ENCODE peak calls at places on chromosome 17, in four cellular contexts. One of them, this sample, is unnamed. For H3K27me3, the result is how much of the 10 kb centered on the place peaks cover.

GRCh38 chr17:39736319-39737165 is 1.2 kb upstream of the GRB7 start:
- DNase-seq in heart left ventricle: no peak
- DNase-seq in AG04450: no peak
- DNase-seq in fibroblast of lung: no peak
- DNase-seq in this sample: no peak

GRCh38 chr17:79468183-79468944 is 142.5 kb downstream of the RBFOX3 start:
- DNase-seq in heart left ventricle: no peak
- DNase-seq in AG04450: no peak
- DNase-seq in fibroblast of lung: no peak
- DNase-seq in this sample: no peak

GRCh38 chr17:47611372-47612350 is 38.1 kb upstream of the KPNB1 start:
- DNase-seq in heart left ventricle: no peak
- DNase-seq in AG04450: no peak
- DNase-seq in fibroblast of lung: peak
- DNase-seq in this sample: no peak

GRCh38 chr17:79192503-79193500 is 118.2 kb downstream of the ENGASE start:
- DNase-seq in heart left ventricle: no peak
- DNase-seq in AG04450: no peak
- DNase-seq in fibroblast of lung: peak
- DNase-seq in this sample: peak

GRCh38 chr17:82384730-82385429 is 13.3 kb downstream of the UTS2R start:
- DNase-seq in heart left ventricle: peak
- DNase-seq in AG04450: no peak
- DNase-seq in fibroblast of lung: peak
- DNase-seq in this sample: peak

GRCh38 chr17:13036776-13037175 is 18.9 kb upstream of the ELAC2 start:
- DNase-seq in heart left ventricle: no peak
- DNase-seq in AG04450: no peak
- DNase-seq in fibroblast of lung: no peak
- DNase-seq in this sample: no peak

GRCh38 chr17:65079489-65079900 is 23.0 kb upstream of the GNA13 start:
- DNase-seq in heart left ventricle: no peak
- DNase-seq in AG04450: no peak
- DNase-seq in fibroblast of lung: no peak
- DNase-seq in this sample: peak

GRCh38 chr17:50721194-50722010 is 2.0 kb downstream of the LUC7L3 start:
- DNase-seq in heart left ventricle: no peak
- DNase-seq in AG04450: no peak
- DNase-seq in fibroblast of lung: no peak
- DNase-seq in this sample: no peak

GRCh38 chr17:492015-492399 is 139.4 kb upstream of the RPH3AL start:
- DNase-seq in heart left ventricle: no peak
- DNase-seq in AG04450: no peak
- DNase-seq in fibroblast of lung: no peak
- DNase-seq in this sample: no peak

GRCh38 chr17:30716461-30717289 is 107.8 kb downstream of the CRLF3 start:
- DNase-seq in heart left ventricle: no peak
- DNase-seq in AG04450: no peak
- DNase-seq in fibroblast of lung: peak
- DNase-seq in this sample: peak

GRCh38 chr17:11031787-11032186 is 193.9 kb upstream of the PIRT start:
- DNase-seq in heart left ventricle: no peak
- DNase-seq in AG04450: no peak
- DNase-seq in fibroblast of lung: no peak
- DNase-seq in this sample: peak
- TF ChIP-seq CTCF in heart left ventricle: no peak
- TF ChIP-seq CTCF in AG04450: no peak
- TF ChIP-seq CTCF in fibroblast of lung: no peak
- TF ChIP-seq CTCF in this sample: peak

DNA sequence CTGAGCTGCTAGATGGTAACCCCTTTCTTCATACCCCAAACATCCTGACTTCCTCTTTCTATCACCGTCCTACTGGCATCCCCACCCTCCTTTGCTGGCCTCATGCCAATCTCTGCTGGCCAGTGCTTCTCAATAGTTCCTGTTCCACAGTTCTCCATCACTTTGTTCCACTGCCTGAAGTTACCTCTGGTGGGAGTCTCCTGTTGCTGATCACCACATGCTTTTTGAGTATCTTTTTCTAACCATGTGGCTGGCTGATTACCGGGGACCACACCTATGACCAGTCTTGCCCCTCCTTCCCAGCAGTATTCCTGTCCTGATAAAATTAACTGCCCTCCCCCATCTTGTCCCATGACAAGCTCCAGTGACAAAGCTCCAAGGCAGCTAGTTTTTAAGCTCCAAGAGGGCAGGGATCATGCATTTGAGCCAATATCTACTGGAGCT is 380.4 kb upstream of the CCL2 start:
- DNase-seq in heart left ventricle: no peak
- DNase-seq in AG04450: no peak
- DNase-seq in fibroblast of lung: no peak
- DNase-seq in this sample: no peak
- H3K27ac ChIP-seq in heart left ventricle: no peak
- H3K27ac ChIP-seq in AG04450: no peak
- H3K27ac ChIP-seq in fibroblast of lung: no peak
- H3K27ac ChIP-seq in this sample: no peak

GRCh38 chr17:15036238-15036637 is 228.9 kb downstream of the PMP22 start:
- DNase-seq in heart left ventricle: no peak
- DNase-seq in AG04450: no peak
- DNase-seq in fibroblast of lung: no peak
- DNase-seq in this sample: no peak

GRCh38 chr17:15039366-15039765 is 225.8 kb downstream of the PMP22 start:
- DNase-seq in heart left ventricle: no peak
- DNase-seq in AG04450: no peak
- DNase-seq in fibroblast of lung: no peak
- DNase-seq in this sample: no peak

DNA sequence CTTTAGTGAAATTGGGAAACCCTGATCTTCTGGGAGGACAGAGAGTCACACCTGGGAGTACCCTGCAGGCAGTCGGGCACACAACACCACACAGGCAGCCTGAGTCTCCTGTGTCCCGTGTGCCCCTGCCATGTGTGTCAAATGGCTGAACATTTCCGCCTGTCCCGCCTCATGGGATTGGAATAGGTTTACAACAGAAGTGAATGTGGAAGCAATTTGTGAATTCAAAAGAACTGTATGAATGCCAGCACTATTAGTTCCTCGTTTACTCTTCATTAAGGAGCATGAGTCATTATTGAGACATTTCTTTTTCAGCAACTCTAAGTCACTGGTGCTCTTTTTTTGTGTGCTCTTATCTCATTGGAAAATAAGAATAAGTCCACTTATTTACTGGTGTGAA is 226.5 kb downstream of the PMP22 start:
- DNase-seq in heart left ventricle: no peak
- DNase-seq in AG04450: no peak
- DNase-seq in fibroblast of lung: peak
- DNase-seq in this sample: no peak
- H3K27me3 ChIP-seq in heart left ventricle: under half
- H3K27me3 ChIP-seq in AG04450: under half
- H3K27me3 ChIP-seq in fibroblast of lung: under half
- H3K27me3 ChIP-seq in this sample: under half

GRCh38 chr17:45256114-45256966 is 5.6 kb downstream of the SPATA32 start:
- DNase-seq in heart left ventricle: no peak
- DNase-seq in AG04450: no peak
- DNase-seq in fibroblast of lung: no peak
- DNase-seq in this sample: no peak
- TF ChIP-seq CTCF in heart left ventricle: no peak
- TF ChIP-seq CTCF in AG04450: no peak
- TF ChIP-seq CTCF in fibroblast of lung: no peak
- TF ChIP-seq CTCF in this sample: peak

DNA sequence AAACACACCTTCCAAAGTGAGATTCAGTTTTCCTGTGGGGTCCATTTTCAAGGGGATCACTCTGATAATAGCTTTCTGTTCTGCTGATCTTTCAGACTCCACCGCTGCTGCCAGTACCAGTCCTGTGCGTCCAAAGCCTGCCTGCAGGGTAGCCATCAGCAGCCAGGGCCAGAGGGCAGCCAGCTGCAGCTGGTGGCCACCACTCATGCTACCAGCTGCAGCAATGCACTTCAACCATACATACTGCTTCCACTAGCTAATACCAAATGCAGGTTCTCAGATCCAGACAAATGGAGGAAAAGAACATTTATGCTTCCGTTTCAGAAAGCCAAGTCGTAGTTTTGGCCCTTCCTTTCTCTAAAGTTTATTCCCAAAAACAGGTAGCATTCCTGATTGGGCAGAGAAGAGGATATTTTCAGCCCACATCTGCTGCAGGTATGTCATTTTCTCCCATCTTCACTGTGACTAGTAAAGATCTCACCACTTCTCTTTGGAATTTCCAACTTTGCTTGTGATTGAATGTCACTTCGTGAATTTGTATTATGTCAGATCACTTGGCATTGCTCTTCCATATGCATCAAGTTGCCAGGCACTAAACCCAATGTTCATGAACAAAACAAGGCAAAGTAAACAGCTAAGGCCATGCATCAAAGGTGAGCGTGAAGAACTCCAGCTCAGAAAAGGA is 1.8 kb downstream of the RNF43 start:
- DNase-seq in heart left ventricle: no peak
- DNase-seq in AG04450: no peak
- DNase-seq in fibroblast of lung: no peak
- DNase-seq in this sample: no peak
- H3K27ac ChIP-seq in heart left ventricle: no peak
- H3K27ac ChIP-seq in AG04450: no peak
- H3K27ac ChIP-seq in fibroblast of lung: no peak
- H3K27ac ChIP-seq in this sample: no peak

DNA sequence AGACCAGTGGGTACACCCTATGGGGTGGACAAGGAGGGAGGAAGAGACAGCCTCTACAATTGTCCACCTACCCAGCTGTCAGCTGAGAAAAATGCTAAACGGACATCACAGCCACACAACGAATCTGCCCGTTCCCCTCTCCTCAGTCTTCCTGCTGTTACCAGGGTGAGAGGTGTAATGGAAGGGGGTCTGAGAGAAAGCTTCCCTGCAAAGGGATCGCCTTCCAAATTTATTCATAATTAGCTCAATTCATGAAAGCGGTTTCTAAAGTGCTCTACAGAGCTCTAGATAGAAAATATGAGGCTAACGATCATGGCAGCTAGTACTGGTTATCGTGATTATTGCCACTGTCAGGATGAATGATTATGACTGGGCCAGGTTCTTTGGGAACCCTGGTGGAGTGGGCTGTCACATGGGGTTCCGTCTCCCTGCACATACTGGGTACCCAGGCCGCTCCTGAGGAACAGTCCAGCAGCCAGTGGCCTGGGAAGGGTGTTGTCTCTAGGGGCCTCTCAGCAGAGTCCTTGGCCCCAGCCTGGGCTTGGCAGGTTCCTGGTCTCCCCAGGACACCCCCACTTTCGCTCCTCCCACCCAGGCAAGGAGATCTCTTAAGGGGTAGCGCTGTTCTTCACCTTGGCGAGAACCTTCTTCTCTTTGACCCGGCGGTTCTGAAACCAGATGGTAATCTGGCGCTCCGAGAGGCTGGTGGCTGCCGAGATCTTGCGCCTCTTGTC is 2.2 kb downstream of the HOXB13 start:
- DNase-seq in heart left ventricle: no peak
- DNase-seq in AG04450: no peak
- DNase-seq in fibroblast of lung: no peak
- DNase-seq in this sample: no peak
- H3K27me3 ChIP-seq in heart left ventricle: half or more
- H3K27me3 ChIP-seq in AG04450: half or more
- H3K27me3 ChIP-seq in fibroblast of lung: half or more
- H3K27me3 ChIP-seq in this sample: half or more

GRCh38 chr17:43324205-43324893 is 74.4 kb upstream of the ARL4D start:
- DNase-seq in heart left ventricle: no peak
- DNase-seq in AG04450: no peak
- DNase-seq in fibroblast of lung: no peak
- DNase-seq in this sample: no peak
- TF ChIP-seq CTCF in heart left ventricle: peak
- TF ChIP-seq CTCF in AG04450: peak
- TF ChIP-seq CTCF in fibroblast of lung: no peak
- TF ChIP-seq CTCF in this sample: peak

DNA sequence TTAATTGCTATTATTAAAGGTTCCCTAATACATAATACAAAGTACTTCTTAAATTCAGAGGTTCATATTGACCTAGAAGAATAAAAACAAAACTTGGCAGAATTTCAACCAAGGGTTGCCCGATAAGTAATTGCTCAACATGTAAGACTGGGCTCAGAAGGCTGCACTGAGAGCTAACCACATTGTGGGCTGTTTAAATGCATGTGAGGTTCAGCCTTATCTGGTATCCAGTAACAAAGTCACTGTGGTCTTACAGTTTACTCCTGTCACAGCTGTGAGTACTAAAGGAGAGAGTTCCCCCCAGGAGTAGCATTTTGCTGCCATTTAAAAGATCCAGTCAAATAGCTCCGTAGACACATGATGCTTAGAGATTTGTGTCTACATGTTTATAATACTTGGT is 1.6 kb upstream of the DHRS11 start:
- DNase-seq in heart left ventricle: no peak
- DNase-seq in AG04450: no peak
- DNase-seq in fibroblast of lung: peak
- DNase-seq in this sample: no peak
- H3K27ac ChIP-seq in heart left ventricle: no peak
- H3K27ac ChIP-seq in AG04450: no peak
- H3K27ac ChIP-seq in fibroblast of lung: no peak
- H3K27ac ChIP-seq in this sample: no peak